ENCODE peak calls at places on chromosomes 2 and 18, in seven cellular contexts. V, F, C, P, D, K and L are unnamed samples.

GRCh38 chr18:65788373-65788772 is 37.6 kb downstream of the CDH7 start:
- DNase-seq in P (no peak), C (no peak), V (no peak), K (peak), D (no peak), F (no peak), L (no peak)

GRCh38 chr2:233193738-233194137 is 57.7 kb upstream of the ATG16L1 start:
- DNase-seq in D (no peak), F (no peak), V (no peak), K (no peak), P (no peak), C (no peak), L (no peak)

GRCh38 chr18:79599503-79599931 is 80.1 kb upstream of the CTDP1 start:
- DNase-seq in F (no peak), C (no peak), P (no peak), V (no peak), D (peak), K (peak), L (peak)

GRCh38 chr2:41902892-41903291 is 144.9 kb upstream of the PKDCC start:
- DNase-seq in K (no peak), P (no peak), D (no peak), V (no peak), F (no peak), C (no peak), L (no peak)

GRCh38 chr18:26356045-26356785 is 130.0 kb downstream of the TAF4B start:
- DNase-seq in K (no peak), C (peak), D (no peak), F (no peak), V (no peak), P (no peak), L (no peak)

GRCh38 chr2:217953531-217953932 is 49.3 kb downstream of the TNS1 start:
- DNase-seq in K (no peak), D (no peak), P (no peak), F (no peak), V (peak), C (no peak), L (no peak)

GRCh38 chr2:70767094-70767698 is 804 bp downstream of the ADD2 start:
- DNase-seq in D (no peak), K (peak), V (peak), P (no peak), F (no peak), C (peak), L (no peak)

GRCh38 chr18:26941608-26942007 is 76.1 kb upstream of the AQP4 start:
- DNase-seq in D (no peak), C (no peak), V (no peak), K (no peak), P (no peak), F (no peak), L (no peak)

GRCh38 chr2:241198381-241199282 is 10.2 kb downstream of the ANO7 start:
- DNase-seq in K (no peak), P (no peak), F (no peak), V (peak), D (no peak), C (no peak), L (peak)

GRCh38 chr2:105365176-105365575 is 27.8 kb downstream of the C2orf49 start:
- DNase-seq in F (no peak), P (no peak), C (no peak), K (no peak), V (no peak), D (peak), L (no peak)

GRCh38 chr2:36376319-36376765 is 20.8 kb downstream of the CRIM1 start:
- DNase-seq in P (no peak), K (no peak), V (no peak), D (no peak), F (no peak), C (no peak), L (no peak)

GRCh38 chr2:159281002-159281401 is 5.5 kb downstream of the WDSUB1 start:
- DNase-seq in P (no peak), D (no peak), C (no peak), K (no peak), F (no peak), V (no peak), L (no peak)

GRCh38 chr2:137115081-137115713 is 349.9 kb downstream of the THSD7B start:
- DNase-seq in V (no peak), C (no peak), D (no peak), K (no peak), F (no peak), P (no peak), L (no peak)

GRCh38 chr2:159798376-159798724 is 342 bp upstream of the CD302 start:
- DNase-seq in F (no peak), K (no peak), P (no peak), V (no peak), C (no peak), D (no peak), L (no peak)

GRCh38 chr18:499351-500229 is 911 bp downstream of the COLEC12 start:
- DNase-seq in K (peak), F (peak), D (peak), C (no peak), V (peak), P (no peak), L (no peak)

GRCh38 chr2:172096661-172097547 is 5.8 kb downstream of the DLX2 start:
- DNase-seq in D (no peak), V (peak), F (peak), P (no peak), K (peak), C (peak), L (no peak)

GRCh38 chr18:47215554-47216138 is 35.8 kb downstream of the SKOR2 start:
- DNase-seq in C (peak), V (peak), D (peak), F (peak), K (peak), P (no peak), L (no peak)

GRCh38 chr2:179412116-179412515 is 147.5 kb upstream of the SESTD1 start:
- DNase-seq in D (no peak), P (no peak), V (no peak), F (peak), C (no peak), K (no peak), L (no peak)

GRCh38 chr2:182587831-182588230 is 128.2 kb upstream of the DNAJC10 start:
- DNase-seq in F (peak), C (no peak), V (no peak), D (peak), K (peak), P (no peak), L (no peak)

GRCh38 chr2:17879137-17879912 is 858 bp downstream of the KCNS3 start:
- DNase-seq in C (peak), D (peak), V (peak), F (no peak), P (no peak), K (peak), L (no peak)

GRCh38 chr2:8546319-8547283 is 135.3 kb upstream of the ID2 start:
- DNase-seq in C (no peak), P (no peak), K (no peak), D (no peak), F (no peak), V (no peak), L (peak)

GRCh38 chr2:52658598-52658997 is 1109.0 kb upstream of the CHAC2 start:
- DNase-seq in K (no peak), C (no peak), V (no peak), F (peak), P (no peak), D (peak), L (no peak)

GRCh38 chr2:164561416-164561815 is 59.9 kb downstream of the GRB14 start:
- DNase-seq in F (no peak), P (no peak), V (no peak), C (no peak), K (no peak), D (no peak), L (no peak)

GRCh38 chr2:5616019-5616418 is 76.2 kb upstream of the SOX11 start:
- DNase-seq in K (no peak), F (no peak), C (no peak), D (no peak), V (no peak), P (no peak), L (no peak)

GRCh38 chr2:234137400-234138014 is 87.0 kb downstream of the SPP2 start:
- DNase-seq in F (no peak), P (no peak), V (no peak), K (peak), C (no peak), D (peak), L (no peak)

GRCh38 chr2:73594241-73594640 is 48.0 kb downstream of the NAT8 start:
- DNase-seq in F (no peak), D (no peak), C (no peak), P (no peak), V (no peak), K (peak), L (no peak)

GRCh38 chr18:55097406-55098170 is 138.3 kb upstream of the CCDC68 start:
- DNase-seq in F (no peak), C (no peak), V (no peak), D (no peak), K (peak), P (no peak), L (no peak)

GRCh38 chr2:7272180-7272579 is 355.0 kb downstream of the RNF144A start:
- DNase-seq in C (no peak), D (no peak), P (no peak), V (no peak), K (no peak), F (no peak), L (no peak)

GRCh38 chr2:11100130-11100529 is 55.1 kb upstream of the SLC66A3 start:
- DNase-seq in K (no peak), V (no peak), F (no peak), D (no peak), P (no peak), C (no peak), L (no peak)

GRCh38 chr18:46338761-46339160 is 234.6 kb downstream of the HAUS1 start:
- DNase-seq in F (no peak), P (no peak), K (no peak), V (no peak), D (no peak), C (no peak), L (peak)

GRCh38 chr18:67379991-67380390 is 136.5 kb downstream of the DSEL start:
- DNase-seq in P (no peak), F (no peak), V (no peak), K (no peak), D (no peak), C (no peak), L (no peak)

GRCh38 chr18:48605408-48605845 is 66.6 kb downstream of the CTIF start:
- DNase-seq in V (peak), K (peak), D (no peak), F (no peak), P (no peak), C (peak), L (no peak)

GRCh38 chr2:230913406-230913805 is 11.6 kb downstream of the GPR55 start:
- DNase-seq in C (no peak), F (peak), V (peak), K (no peak), P (no peak), D (no peak), L (no peak)

GRCh38 chr2:107525420-107525819 is 301.3 kb upstream of the RGPD4 start:
- DNase-seq in D (peak), C (no peak), V (no peak), F (peak), P (no peak), K (peak), L (no peak)

GRCh38 chr2:28765316-28765715 is 13.7 kb downstream of the PPP1CB start:
- DNase-seq in F (peak), D (peak), V (no peak), C (no peak), P (no peak), K (no peak), L (no peak)

GRCh38 chr2:237297421-237298155 is 116.4 kb downstream of the COL6A3 start:
- DNase-seq in V (no peak), P (no peak), C (no peak), D (no peak), K (no peak), F (no peak), L (no peak)

GRCh38 chr18:79684787-79685186 is 5.2 kb downstream of the CTDP1 start:
- DNase-seq in V (no peak), D (no peak), K (no peak), P (no peak), C (no peak), F (no peak), L (no peak)